ENCODE peak calls at places on chromosomes 12 and 14, in ten cellular contexts. N, R, Y, Q, Z, J, M, L, T and O are unnamed samples.

GRCh38 chr14:89366580-89367448 is 50.2 kb downstream of the FOXN3 start:
- DNase-seq in N (no peak), R (no peak), Y (no peak), Q (no peak), Z (no peak), J (no peak), M (peak), L (no peak), T (no peak), O (no peak)

GRCh38 chr14:54681819-54682261 is 114.9 kb downstream of the SAMD4A start:
- DNase-seq in N (peak), R (no peak), Y (no peak), Q (peak), Z (no peak), J (peak), M (no peak), L (no peak), T (no peak), O (no peak)

GRCh38 chr14:76917158-76917596 is 91.0 kb downstream of the LRRC74A start:
- DNase-seq in N (peak), R (no peak), Y (no peak), Q (peak), Z (peak), J (peak), M (no peak), L (no peak), T (no peak), O (peak)

GRCh38 chr14:71070169-71070568 is 162.9 kb downstream of the PCNX1 start:
- DNase-seq in N (peak), R (no peak), Y (no peak), Q (peak), Z (no peak), J (peak), M (no peak), L (no peak), T (no peak), O (no peak)

GRCh38 chr12:91940322-91940721 is 205.3 kb downstream of the BTG1 start:
- DNase-seq in N (no peak), R (no peak), Y (no peak), Q (no peak), Z (no peak), J (no peak), M (no peak), L (no peak), T (no peak), O (no peak)

GRCh38 chr12:128083132-128083729 is 183.7 kb upstream of the TMEM132C start:
- DNase-seq in N (no peak), R (no peak), Y (no peak), Q (no peak), Z (no peak), J (no peak), M (no peak), L (no peak), T (no peak), O (no peak)

GRCh38 chr12:8989425-8989824 is at the start of gene KLRG1:
- DNase-seq in N (no peak), R (no peak), Y (peak), Q (no peak), Z (no peak), J (no peak), M (peak), L (no peak), T (no peak), O (no peak)

GRCh38 chr12:119528241-119528640 is 65.3 kb upstream of the TMEM233 start:
- DNase-seq in N (no peak), R (no peak), Y (no peak), Q (peak), Z (no peak), J (no peak), M (no peak), L (no peak), T (peak), O (no peak)

GRCh38 chr14:103260629-103261124 is 73.4 kb upstream of the EIF5 start:
- DNase-seq in N (peak), R (no peak), Y (no peak), Q (peak), Z (no peak), J (peak), M (no peak), L (no peak), T (no peak), O (peak)

GRCh38 chr12:56763753-56764657 is 881 bp downstream of the HSD17B6 start:
- DNase-seq in N (peak), R (no peak), Y (no peak), Q (no peak), Z (no peak), J (peak), M (no peak), L (no peak), T (no peak), O (peak)

GRCh38 chr12:28568083-28568482 is 377.8 kb downstream of the CCDC91 start:
- DNase-seq in N (peak), R (no peak), Y (no peak), Q (peak), Z (no peak), J (peak), M (no peak), L (no peak), T (no peak), O (peak)

GRCh38 chr14:71783786-71784185 is 148.4 kb upstream of the RGS6 start:
- DNase-seq in N (no peak), R (no peak), Y (no peak), Q (no peak), Z (no peak), J (no peak), M (no peak), L (no peak), T (no peak), O (no peak)

GRCh38 chr12:96670334-96670899 is 181.0 kb downstream of the CFAP54 start:
- DNase-seq in N (no peak), R (no peak), Y (no peak), Q (no peak), Z (no peak), J (no peak), M (no peak), L (no peak), T (no peak), O (peak)

GRCh38 chr12:128914908-128915563 is 61.8 kb downstream of the GLT1D1 start:
- DNase-seq in N (no peak), R (no peak), Y (no peak), Q (no peak), Z (no peak), J (no peak), M (peak), L (no peak), T (peak), O (no peak)

GRCh38 chr12:9076733-9077575 is 38.8 kb downstream of the A2M start:
- DNase-seq in N (no peak), R (no peak), Y (no peak), Q (no peak), Z (no peak), J (no peak), M (no peak), L (no peak), T (no peak), O (no peak)

GRCh38 chr12:49960474-49961110 is 1.1 kb upstream of the AQP5 start:
- DNase-seq in N (no peak), R (no peak), Y (no peak), Q (no peak), Z (no peak), J (no peak), M (no peak), L (no peak), T (no peak), O (no peak)

GRCh38 chr14:63088865-63089264 is 43.6 kb upstream of the KCNH5 start:
- DNase-seq in N (no peak), R (no peak), Y (no peak), Q (no peak), Z (no peak), J (no peak), M (no peak), L (no peak), T (no peak), O (no peak)

GRCh38 chr12:45518516-45519235 is 210.8 kb upstream of the ARID2 start:
- DNase-seq in N (no peak), R (no peak), Y (no peak), Q (no peak), Z (no peak), J (no peak), M (peak), L (no peak), T (no peak), O (no peak)

GRCh38 chr12:27396416-27396815 is 50.1 kb upstream of the SMCO2 start:
- DNase-seq in N (no peak), R (no peak), Y (no peak), Q (no peak), Z (no peak), J (no peak), M (no peak), L (no peak), T (no peak), O (peak)

GRCh38 chr14:93396456-93396855 is 34.3 kb upstream of the UNC79 start:
- DNase-seq in N (no peak), R (no peak), Y (no peak), Q (no peak), Z (no peak), J (no peak), M (no peak), L (no peak), T (no peak), O (no peak)

GRCh38 chr12:27969011-27969900 is 3.3 kb downstream of the PTHLH start:
- DNase-seq in N (peak), R (no peak), Y (no peak), Q (no peak), Z (peak), J (peak), M (no peak), L (no peak), T (no peak), O (no peak)

GRCh38 chr14:26233126-26233525 is 364.7 kb downstream of the NOVA1 start:
- DNase-seq in N (no peak), R (no peak), Y (no peak), Q (no peak), Z (no peak), J (no peak), M (no peak), L (no peak), T (no peak), O (no peak)

GRCh38 chr12:47776471-47777143 is 3.6 kb downstream of the SLC48A1 start:
- DNase-seq in N (peak), R (no peak), Y (peak), Q (no peak), Z (peak), J (peak), M (peak), L (no peak), T (no peak), O (no peak)

GRCh38 chr14:54348001-54348611 is 48.7 kb upstream of the CDKN3 start:
- DNase-seq in N (peak), R (peak), Y (peak), Q (peak), Z (no peak), J (peak), M (peak), L (no peak), T (peak), O (peak)

GRCh38 chr12:54596526-54596946 is 8.1 kb upstream of the PPP1R1A start:
- DNase-seq in N (peak), R (peak), Y (peak), Q (peak), Z (no peak), J (peak), M (peak), L (no peak), T (peak), O (peak)

GRCh38 chr14:35369701-35370191 is 34.8 kb downstream of the NFKBIA start:
- DNase-seq in N (no peak), R (no peak), Y (no peak), Q (peak), Z (peak), J (no peak), M (no peak), L (no peak), T (no peak), O (no peak)

GRCh38 chr14:51867753-51868152 is 7.3 kb downstream of the GNG2 start:
- DNase-seq in N (peak), R (no peak), Y (no peak), Q (no peak), Z (no peak), J (no peak), M (no peak), L (no peak), T (no peak), O (no peak)

GRCh38 chr14:68231832-68232642 is 412.5 kb downstream of the RAD51B start:
- DNase-seq in N (peak), R (no peak), Y (no peak), Q (no peak), Z (no peak), J (peak), M (no peak), L (no peak), T (no peak), O (no peak)

GRCh38 chr14:105218611-105219010 is 29.7 kb upstream of the BTBD6 start:
- DNase-seq in N (no peak), R (no peak), Y (no peak), Q (no peak), Z (no peak), J (no peak), M (no peak), L (no peak), T (no peak), O (no peak)

GRCh38 chr12:113174461-113175384 is 10.6 kb downstream of the DDX54 start:
- DNase-seq in N (peak), R (peak), Y (peak), Q (peak), Z (peak), J (peak), M (peak), L (peak), T (peak), O (peak)

GRCh38 chr12:94609917-94610443 is 40.4 kb downstream of the TMCC3 start:
- DNase-seq in N (no peak), R (no peak), Y (no peak), Q (no peak), Z (no peak), J (no peak), M (no peak), L (no peak), T (no peak), O (no peak)

GRCh38 chr12:5456906-5457305 is 25.0 kb downstream of the NTF3 start:
- DNase-seq in N (peak), R (no peak), Y (no peak), Q (no peak), Z (peak), J (peak), M (peak), L (no peak), T (peak), O (no peak)

GRCh38 chr12:124698211-124698997 is 131.0 kb upstream of the NCOR2 start:
- DNase-seq in N (peak), R (no peak), Y (no peak), Q (no peak), Z (no peak), J (no peak), M (no peak), L (no peak), T (no peak), O (no peak)